ENCODE peak calls at places on chromosomes 4 and X, in four cellular contexts. P is HTR-8/SVneo, W is DMS153, R is H4. X is an unnamed sample.

GRCh38 chr4:143286733-143287570 is 49.7 kb upstream of the GAB1 start:
- DNase-seq in P (no peak), W (no peak), R (no peak), X (peak; percentile 39)

GRCh38 chr4:139763668-139764067 is 98.0 kb downstream of the MGST2 start:
- DNase-seq in P (no peak), W (peak; percentile 69), R (no peak), X (no peak)

GRCh38 chr4:91118597-91118996 is 991.4 kb downstream of the CCSER1 start:
- DNase-seq in P (no peak), W (no peak), R (no peak), X (no peak)

GRCh38 chrX:130637591-130637990 is 235.8 kb downstream of the RBMX2 start:
- DNase-seq in P (no peak), W (no peak), R (no peak), X (peak; percentile 17)

GRCh38 chr4:8380511-8381415 is 59.8 kb downstream of the ACOX3 start:
- DNase-seq in P (no peak), W (no peak), R (no peak), X (no peak)

GRCh38 chrX:13283968-13284914 is 35.6 kb downstream of the ATXN3L start:
- DNase-seq in P (no peak), W (no peak), R (no peak), X (peak; percentile 55)

GRCh38 chrX:80572636-80573035 is 152.4 kb downstream of the TENT5D start:
- DNase-seq in P (no peak), W (no peak), R (no peak), X (no peak)

GRCh38 chr4:149102765-149103164 is 660.6 kb upstream of the NR3C2 start:
- DNase-seq in P (no peak), W (no peak), R (no peak), X (no peak)

GRCh38 chr4:143084566-143084965 is 100.2 kb upstream of the USP38 start:
- DNase-seq in P (no peak), W (no peak), R (no peak), X (no peak)

GRCh38 chr4:5517372-5517771 is 191.0 kb downstream of the EVC2 start:
- DNase-seq in P (no peak), W (no peak), R (no peak), X (no peak)

GRCh38 chr4:7367361-7367760 is 67.4 kb downstream of the PSAPL1 start:
- DNase-seq in P (no peak), W (no peak), R (no peak), X (no peak)

GRCh38 chr4:140871368-140871767 is 115.2 kb upstream of the TBC1D9 start:
- DNase-seq in P (no peak), W (no peak), R (no peak), X (no peak)

GRCh38 chrX:143632625-143633387 is 3.1 kb downstream of the SLITRK4 start:
- DNase-seq in P (no peak), W (no peak), R (peak; percentile 30), X (no peak)

GRCh38 chrX:139078342-139078741 is 366.8 kb upstream of the FGF13 start:
- DNase-seq in P (no peak), W (no peak), R (no peak), X (no peak)

GRCh38 chrX:140822861-140823260 is 113.3 kb downstream of the LINC00632 start:
- DNase-seq in P (no peak), W (no peak), R (no peak), X (no peak)

GRCh38 chrX:56572975-56573374 is 9.5 kb downstream of the UBQLN2 start:
- DNase-seq in P (no peak), W (no peak), R (no peak), X (no peak)

GRCh38 chr4:7198440-7199128 is 6.2 kb downstream of the SORCS2 start:
- DNase-seq in P (no peak), W (no peak), R (no peak), X (no peak)